ENCODE peak calls at places on chromosomes 16 and 17, in four cellular contexts. D is K562, P is HepG2, S is GM12878. K is an unnamed sample.
A peak's percentile ranks its signal among the peaks of the same experiment; 100 is the strongest.

GRCh38 chr17:73516356-73516755 is 127.9 kb downstream of the SDK2 start:
- DNase-seq in D (no peak), P (no peak), S (no peak), K (no peak)

GRCh38 chr17:43994272-43995149 is 9.9 kb upstream of the NAGS start:
- DNase-seq in D (peak; percentile 81), P (peak; percentile 54), S (no peak), K (peak; percentile 85)

GRCh38 chr17:5115673-5116651 is at the start of gene USP6:
- DNase-seq in D (no peak), P (no peak), S (no peak), K (peak; percentile 25)

GRCh38 chr16:21962475-21962874 is 9.3 kb downstream of the UQCRC2 start:
- DNase-seq in D (no peak), P (no peak), S (no peak), K (no peak)

GRCh38 chr17:39929657-39930407 is 2.3 kb downstream of the LRRC3C start:
- DNase-seq in D (no peak), P (peak; percentile 62), S (no peak), K (no peak)

GRCh38 chr17:9217151-9218067 is 196.1 kb downstream of the NTN1 start:
- DNase-seq in D (no peak), P (peak; percentile 18), S (no peak), K (no peak)

GRCh38 chr16:28166394-28167208 is 45.2 kb downstream of the XPO6 start:
- DNase-seq in D (no peak), P (peak; percentile 52), S (no peak), K (no peak)

GRCh38 chr16:53435066-53435688 is 906 bp downstream of the RBL2 start:
- DNase-seq in D (peak; percentile 89), P (peak; percentile 94), S (peak; percentile 73), K (no peak)

GRCh38 chr17:65556910-65557348 is 4.5 kb downstream of the AXIN2 start:
- DNase-seq in D (no peak), P (no peak), S (no peak), K (no peak)

GRCh38 chr17:73286863-73287296 is 24.9 kb downstream of the CDC42EP4 start:
- DNase-seq in D (no peak), P (no peak), S (no peak), K (no peak)

GRCh38 chr17:76027159-76027839 is at the start of gene EVPL:
- DNase-seq in D (no peak), P (peak; percentile 79), S (no peak), K (no peak)

GRCh38 chr16:56245197-56245596 is 53.9 kb downstream of the GNAO1 start:
- DNase-seq in D (no peak), P (no peak), S (no peak), K (no peak)

GRCh38 chr16:1554826-1555445 is 21.5 kb downstream of the TMEM204 start:
- DNase-seq in D (peak; percentile 16), P (no peak), S (no peak), K (no peak)

GRCh38 chr16:22092143-22092933 is at the start of gene VWA3A:
- DNase-seq in D (no peak), P (no peak), S (no peak), K (peak; percentile 57)

GRCh38 chr16:30650369-30651123 is at the start of gene PRR14:
- DNase-seq in D (peak; percentile 100), P (peak; percentile 99), S (peak; percentile 98), K (peak; percentile 98)

GRCh38 chr16:89018605-89019158 is 41.7 kb upstream of the CBFA2T3 start:
- DNase-seq in D (no peak), P (no peak), S (no peak), K (no peak)

GRCh38 chr17:19654901-19655300 is 6.3 kb downstream of the ALDH3A2 start:
- DNase-seq in D (no peak), P (no peak), S (no peak), K (no peak)

GRCh38 chr17:47942568-47942967 is 1.2 kb downstream of the PNPO start:
- DNase-seq in D (no peak), P (no peak), S (no peak), K (no peak)

GRCh38 chr16:86579268-86580062 is 1.1 kb downstream of the FOXL1 start:
- DNase-seq in D (no peak), P (no peak), S (no peak), K (peak; percentile 21)

GRCh38 chr17:32917842-32918241 is 10.1 kb upstream of the TMEM98 start:
- DNase-seq in D (no peak), P (no peak), S (no peak), K (no peak)

GRCh38 chr16:87829988-87830672 is 39.2 kb downstream of the SLC7A5 start:
- DNase-seq in D (no peak), P (no peak), S (no peak), K (no peak)

GRCh38 chr16:58325941-58326340 is 31.1 kb upstream of the PRSS54 start:
- DNase-seq in D (no peak), P (no peak), S (no peak), K (no peak)

GRCh38 chr17:77906377-77906871 is 52.1 kb upstream of the TNRC6C start:
- DNase-seq in D (no peak), P (no peak), S (no peak), K (no peak)

GRCh38 chr16:78177927-78178326 is 78.5 kb downstream of the WWOX start:
- DNase-seq in D (peak; percentile 6), P (peak; percentile 35), S (no peak), K (no peak)

GRCh38 chr17:40803617-40804082 is 3.9 kb upstream of the KRT28 start:
- DNase-seq in D (peak; percentile 85), P (peak; percentile 77), S (no peak), K (peak; percentile 87)

GRCh38 chr16:71722801-71723536 is 1.5 kb downstream of the PHLPP2 start:
- DNase-seq in D (peak; percentile 59), P (peak; percentile 68), S (no peak), K (peak; percentile 86)

GRCh38 chr17:56785997-56786680 is 47.6 kb downstream of the C17orf67 start:
- DNase-seq in D (no peak), P (no peak), S (no peak), K (no peak)

GRCh38 chr17:63349478-63350000 is 96.6 kb downstream of the CYB561 start:
- DNase-seq in D (no peak), P (no peak), S (no peak), K (no peak)

GRCh38 chr17:50953831-50954601 is 87.9 kb upstream of the TOB1 start:
- DNase-seq in D (no peak), P (no peak), S (no peak), K (peak; percentile 46)

GRCh38 chr17:58531122-58531521 is 16.7 kb upstream of the MTMR4 start:
- DNase-seq in D (no peak), P (no peak), S (no peak), K (peak; percentile 32)

GRCh38 chr16:28183441-28183840 is 28.3 kb downstream of the XPO6 start:
- DNase-seq in D (no peak), P (no peak), S (no peak), K (no peak)

DNA sequence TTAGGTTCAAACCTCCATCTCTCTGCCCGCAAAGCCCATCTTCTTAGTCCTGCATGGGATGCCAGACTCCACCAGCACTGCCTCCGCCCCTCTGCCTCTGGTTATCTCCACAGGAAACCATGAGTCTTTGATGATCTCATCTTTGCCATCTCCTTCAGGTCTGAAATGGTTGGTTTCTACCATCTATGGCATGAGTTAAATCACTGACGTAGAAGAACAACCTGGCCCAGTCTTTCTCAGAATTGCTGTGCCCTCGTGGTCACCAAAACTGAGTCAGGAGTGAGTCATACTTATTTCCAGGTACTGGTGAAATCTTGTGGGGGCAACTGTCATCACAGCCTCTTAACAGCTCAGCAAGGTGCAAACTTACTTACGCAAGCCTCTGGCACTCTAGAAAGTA is 468.7 kb upstream of the C16orf82 start:
- DNase-seq in D (peak; percentile 44), P (no peak), S (no peak), K (no peak)
- TF ChIP-seq NR2C2 in D (no peak), P (no peak), S (no peak), K (no peak)

DNA sequence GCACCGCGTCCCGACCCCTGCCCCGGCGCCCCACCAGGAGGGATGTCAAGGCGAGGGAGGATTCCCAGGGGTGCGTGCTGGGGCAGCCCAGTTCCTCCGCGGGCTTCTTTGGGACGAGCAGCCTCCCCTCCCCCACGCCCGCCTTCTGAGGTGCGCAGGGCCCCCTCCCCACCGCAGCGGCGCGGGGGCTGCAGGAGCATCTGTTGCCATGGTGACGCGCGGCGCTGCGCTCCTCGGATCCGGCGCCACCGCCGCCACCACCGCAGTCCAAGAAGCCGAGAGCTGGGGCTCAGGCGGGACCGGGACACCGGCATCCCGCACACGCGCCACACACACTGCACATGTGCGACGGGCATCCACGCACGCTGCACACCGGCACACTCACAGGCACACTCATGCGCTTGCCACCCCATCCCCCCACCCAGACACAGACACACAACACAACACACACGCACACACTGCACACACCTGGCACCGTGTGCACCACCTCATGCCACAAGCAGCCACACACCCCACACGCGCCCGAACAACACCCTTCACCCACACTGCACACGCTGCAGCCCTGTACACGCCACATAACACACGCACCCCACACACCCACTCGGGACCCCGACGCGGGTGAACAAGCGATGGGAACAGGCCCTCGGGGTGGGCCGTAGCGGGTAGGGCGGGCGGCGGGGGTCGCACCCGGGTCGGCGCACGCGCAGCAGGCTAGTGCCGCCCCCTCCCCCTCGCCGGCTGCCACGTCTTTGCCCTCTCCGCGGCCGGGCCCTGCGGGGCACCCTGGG is 17.0 kb downstream of the ENPP7 start:
- DNase-seq in D (no peak), P (no peak), S (no peak), K (peak; percentile 61)
- TF ChIP-seq NR2C2 in D (no peak), P (no peak), S (no peak), K (no peak)

DNA sequence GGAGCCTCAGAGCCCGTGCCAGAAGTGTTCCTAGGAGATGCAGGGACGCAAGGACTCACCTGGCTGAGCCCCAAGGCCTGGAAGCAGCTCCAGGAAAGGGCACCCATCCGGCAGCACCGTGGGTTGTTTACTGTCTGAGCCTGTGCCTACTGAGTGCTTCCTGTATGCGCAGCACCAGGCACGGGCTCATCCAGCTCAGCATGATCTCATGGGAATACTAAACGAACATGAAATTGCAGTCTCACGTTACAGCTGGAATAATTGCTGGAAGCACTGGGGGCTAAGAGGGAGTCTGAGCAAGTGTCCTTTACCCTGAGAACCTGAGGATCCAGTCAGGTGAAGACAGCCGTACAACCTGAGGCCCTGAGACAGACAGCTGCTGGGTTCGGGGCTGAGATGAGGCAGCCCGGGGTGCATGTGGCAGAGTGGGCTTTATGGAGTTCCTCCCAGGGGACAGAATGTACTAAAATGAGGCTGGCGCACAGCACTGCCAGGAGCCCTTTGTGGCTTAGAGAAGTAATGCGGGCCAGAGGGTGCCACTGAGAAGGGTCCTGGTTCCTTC is 5.4 kb downstream of the CTRL start:
- DNase-seq in D (no peak), P (no peak), S (no peak), K (peak; percentile 40)
- TF ChIP-seq NR2C2 in D (no peak), P (no peak), S (no peak), K (no peak)

GRCh38 chr16:11149011-11149616 is 106.9 kb downstream of the SOCS1 start:
- DNase-seq in D (peak; percentile 92), P (peak; percentile 65), S (no peak), K (no peak)

GRCh38 chr16:11150190-11150589 is 105.8 kb downstream of the SOCS1 start:
- DNase-seq in D (no peak), P (no peak), S (no peak), K (no peak)

GRCh38 chr16:11152677-11153321 is 103.2 kb downstream of the SOCS1 start:
- DNase-seq in D (peak; percentile 41), P (peak; percentile 72), S (no peak), K (no peak)

GRCh38 chr16:11151156-11151904 is 104.7 kb downstream of the SOCS1 start:
- DNase-seq in D (no peak), P (no peak), S (no peak), K (no peak)

DNA sequence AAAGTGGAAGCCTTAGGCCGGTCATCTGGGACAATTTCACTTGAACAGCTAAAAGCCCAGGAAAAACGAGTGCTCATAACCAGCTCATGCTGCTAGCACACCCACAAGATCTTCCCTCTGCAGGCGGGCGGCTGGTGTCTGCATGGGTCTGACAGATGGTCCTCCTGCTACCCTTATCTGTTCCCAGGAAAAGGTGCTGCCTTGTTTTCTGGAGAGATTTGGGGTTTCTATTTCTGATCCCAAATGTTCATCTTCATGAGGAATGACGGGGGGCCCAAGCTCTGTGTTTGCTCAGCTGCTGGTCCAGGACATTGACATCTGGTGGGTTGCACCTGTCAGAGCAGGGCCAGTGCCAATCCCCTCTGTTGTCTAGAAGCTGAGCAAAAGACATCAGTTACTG is 103.8 kb downstream of the SOCS1 start:
- DNase-seq in D (peak; percentile 63), P (no peak), S (no peak), K (no peak)
- TF ChIP-seq NR2C2 in D (no peak), P (no peak), S (no peak), K (no peak)